ENCODE peak calls at places on chromosomes 6 and 20, in five cellular contexts. R, Z, X, H and L are unnamed samples. For H3K4me1 and H3K27me3, the result is how much of the 10 kb centered on the place peaks cover.

GRCh38 chr20:1242530-1242929 is 16.7 kb downstream of the RAD21L1 start:
- DNase-seq in R (no peak), Z (no peak), X (no peak), H (no peak), L (no peak)

GRCh38 chr6:156977527-156978291 is 200.5 kb downstream of the ARID1B start:
- DNase-seq in R (no peak), Z (peak), X (no peak), H (no peak), L (no peak)

GRCh38 chr6:150753404-150754184 is 111.9 kb upstream of the MTHFD1L start:
- DNase-seq in R (no peak), Z (no peak), X (peak), H (no peak), L (no peak)

GRCh38 chr6:145872669-145873068 is 58.1 kb upstream of the FBXO30 start:
- DNase-seq in R (no peak), Z (no peak), X (no peak), H (no peak), L (no peak)

GRCh38 chr6:152394303-152394702 is 242.9 kb downstream of the SYNE1 start:
- DNase-seq in R (no peak), Z (no peak), X (no peak), H (no peak), L (no peak)

GRCh38 chr6:123802697-123803455 is 789 bp upstream of the NKAIN2 start:
- DNase-seq in R (peak), Z (peak), X (peak), H (peak), L (peak)

GRCh38 chr20:35004749-35005462 is 49.2 kb downstream of the MYH7B start:
- DNase-seq in R (peak), Z (no peak), X (no peak), H (peak), L (no peak)

GRCh38 chr6:97714772-97715171 is 431.8 kb upstream of the MMS22L start:
- DNase-seq in R (no peak), Z (no peak), X (no peak), H (no peak), L (no peak)

GRCh38 chr6:122621638-122622037 is 11.4 kb downstream of the PKIB start:
- DNase-seq in R (no peak), Z (no peak), X (no peak), H (no peak), L (no peak)

GRCh38 chr20:35226775-35227681 is 538 bp downstream of the MMP24 start:
- DNase-seq in R (peak), Z (peak), X (no peak), H (peak), L (peak)

GRCh38 chr6:381742-382461 is 9.7 kb upstream of the IRF4 start:
- DNase-seq in R (peak), Z (no peak), X (no peak), H (no peak), L (no peak)

GRCh38 chr6:9494864-9495263 is 920.0 kb downstream of the TFAP2A start:
- DNase-seq in R (no peak), Z (no peak), X (no peak), H (no peak), L (no peak)

GRCh38 chr6:13355043-13355945 is 27.0 kb upstream of the TBC1D7 start:
- DNase-seq in R (no peak), Z (no peak), X (peak), H (no peak), L (no peak)
- H3K4me3 ChIP-seq in R (no peak), Z (no peak), X (no peak), H (no peak), L (no peak)

GRCh38 chr20:53866787-53867740 is 203.3 kb downstream of the BCAS1 start:
- DNase-seq in R (no peak), Z (no peak), X (no peak), H (no peak), L (no peak)
- H3K4me1 ChIP-seq in R (half or more), Z (under half), X (under half), H (under half), L (under half)

DNA sequence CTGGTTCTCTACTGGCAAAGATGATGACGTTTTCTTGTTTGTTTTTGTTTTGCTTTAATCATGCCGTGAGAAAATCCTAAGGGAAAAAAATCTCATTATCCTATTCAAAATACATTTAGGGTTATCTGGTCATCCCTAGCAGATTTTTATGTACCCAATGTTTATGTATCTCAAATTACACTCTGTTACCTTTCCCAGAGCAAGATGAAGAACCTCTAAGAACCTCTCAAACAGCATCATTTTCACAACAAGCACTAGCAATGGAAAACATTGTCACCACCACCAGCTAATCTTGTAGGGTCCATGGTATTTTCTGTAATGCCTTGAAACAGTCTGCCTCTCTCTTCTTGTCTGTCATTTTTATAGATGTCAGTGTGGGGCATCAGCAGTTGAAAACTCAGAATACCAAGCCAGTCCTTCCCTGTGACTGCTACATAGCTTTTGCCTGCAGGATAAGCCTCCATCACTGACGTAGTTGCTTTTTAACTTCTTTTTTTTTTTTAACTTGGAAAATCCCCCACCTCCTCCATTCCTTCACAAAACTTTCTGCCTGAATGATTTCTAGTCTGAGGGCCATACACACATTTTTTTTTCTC is 2.4 kb upstream of the SNAP25 start:
- DNase-seq in R (no peak), Z (no peak), X (no peak), H (no peak), L (no peak)
- H3K27me3 ChIP-seq in R (under half), Z (under half), X (under half), H (under half), L (half or more)

GRCh38 chr6:25922301-25922700 is 8.2 kb downstream of the SLC17A2 start:
- DNase-seq in R (no peak), Z (peak), X (no peak), H (peak), L (no peak)
- H3K4me3 ChIP-seq in R (no peak), Z (no peak), X (no peak), H (no peak), L (no peak)

DNA sequence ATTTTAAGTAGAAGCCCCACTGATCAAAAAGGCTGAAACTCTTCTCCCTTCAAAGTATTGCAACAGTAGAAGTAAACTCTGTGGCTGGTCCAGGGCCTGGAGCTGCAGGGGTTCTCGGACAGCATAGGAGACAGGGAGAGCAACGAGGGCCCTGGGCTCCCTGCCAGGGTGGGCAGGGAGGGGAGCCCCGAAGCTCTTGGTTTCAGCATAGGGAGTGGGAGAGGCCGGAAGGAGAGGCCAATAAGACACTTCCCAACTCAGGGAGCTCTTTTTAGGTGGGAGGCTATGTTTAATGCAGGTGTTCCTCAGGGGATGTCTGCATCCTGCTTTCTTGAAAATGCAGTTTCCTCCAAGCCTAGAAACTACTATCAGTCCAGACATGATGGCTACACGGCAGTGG is 91.1 kb downstream of the LY86 start:
- DNase-seq in R (no peak), Z (no peak), X (no peak), H (no peak), L (no peak)
- H3K4me1 ChIP-seq in R (under half), Z (under half), X (under half), H (under half), L (under half)

DNA sequence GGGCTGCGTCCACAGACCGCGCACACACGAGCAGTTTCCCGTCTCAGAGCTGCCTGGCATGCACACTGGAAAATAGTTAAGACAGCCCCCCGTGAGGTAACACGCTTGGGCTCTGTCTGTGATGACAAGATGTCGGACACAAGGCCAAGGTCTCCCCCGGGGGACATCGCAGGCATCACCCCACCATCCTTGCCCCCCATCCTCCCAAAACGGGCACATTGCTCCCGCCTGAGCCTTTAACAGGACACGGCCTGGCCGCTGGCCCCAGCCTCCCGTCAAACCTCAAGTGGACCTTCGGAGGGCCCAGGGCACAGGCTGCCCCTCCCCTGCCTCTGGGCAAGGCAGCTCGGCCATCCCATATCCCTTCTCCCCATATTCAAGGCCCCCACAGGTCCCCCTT is 5.6 kb downstream of the KCNQ2 start:
- DNase-seq in R (no peak), Z (no peak), X (no peak), H (no peak), L (no peak)
- H3K27me3 ChIP-seq in R (under half), Z (under half), X (half or more), H (under half), L (half or more)

DNA sequence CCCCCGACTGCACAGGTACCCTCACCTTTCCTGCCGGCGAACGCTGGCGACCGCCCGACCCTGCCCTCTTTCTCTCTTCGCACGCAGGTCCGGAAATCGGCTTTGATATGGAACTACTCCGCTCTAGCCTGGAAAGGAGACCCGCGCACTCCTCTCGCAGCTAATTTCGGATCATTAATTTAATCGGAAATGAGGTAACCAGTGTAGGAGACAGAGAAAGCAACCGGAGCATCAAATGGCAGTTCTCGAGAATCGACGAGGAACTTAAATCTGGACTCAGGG is 946 bp upstream of the ATXN1 start:
- DNase-seq in R (no peak), Z (no peak), X (no peak), H (no peak), L (no peak)
- H3K4me3 ChIP-seq in R (peak), Z (peak), X (peak), H (peak), L (peak)